ENCODE peak calls at places on chromosomes 11 and 22, in seven cellular contexts. G is uterus, C is sigmoid colon, W is heart right ventricle, O is cardiac muscle cell, N is WERI-Rb-1, Z is heart left ventricle. U is an unnamed sample.

GRCh38 chr11:34651551-34651950 is 30.7 kb downstream of the EHF start:
- DNase-seq in Z (no peak), O (peak; percentile 50), N (no peak), G (no peak), C (no peak), W (no peak), U (no peak)

GRCh38 chr11:44674809-44675208 is 52.0 kb upstream of the TSPAN18 start:
- DNase-seq in C (no peak), N (no peak), G (no peak), Z (no peak), O (no peak), W (no peak), U (no peak)

GRCh38 chr11:69696749-69697488 is 6.9 kb downstream of the FGF19 start:
- DNase-seq in Z (no peak), N (peak; percentile 64), G (no peak), C (peak; percentile 48), W (no peak), O (no peak), U (no peak)

GRCh38 chr11:115215694-115216615 is 288.3 kb downstream of the CADM1 start:
- DNase-seq in Z (no peak), G (no peak), N (peak; percentile 39), W (no peak), O (no peak), C (no peak), U (no peak)

GRCh38 chr11:114921697-114922096 is 243.4 kb downstream of the NXPE2 start:
- DNase-seq in N (no peak), W (no peak), O (no peak), Z (no peak), C (no peak), G (no peak), U (no peak)

GRCh38 chr22:22185844-22186499 is 58.6 kb upstream of the VPREB1 start:
- DNase-seq in Z (no peak), O (no peak), G (no peak), W (no peak), C (no peak), N (no peak), U (no peak)

GRCh38 chr11:132111781-132112380 is 741.5 kb downstream of the NTM start:
- DNase-seq in O (peak; percentile 92), C (no peak), Z (no peak), G (no peak), W (no peak), N (no peak), U (no peak)

GRCh38 chr11:65915821-65916251 is 3.0 kb downstream of the C11orf68 start:
- DNase-seq in N (no peak), C (peak; percentile 97), W (peak; percentile 70), Z (peak; percentile 83), O (peak; percentile 96), G (peak; percentile 94), U (peak; percentile 60)

GRCh38 chr22:46764779-46765485 is 2.5 kb downstream of the TBC1D22A start:
- DNase-seq in N (no peak), Z (no peak), G (no peak), O (no peak), W (no peak), C (no peak), U (no peak)

GRCh38 chr11:130155106-130155505 is 4.5 kb upstream of the ST14 start:
- DNase-seq in N (no peak), O (no peak), G (no peak), W (no peak), C (no peak), Z (no peak), U (no peak)

GRCh38 chr11:49851971-49852389 is 100.2 kb upstream of the OR4C13 start:
- DNase-seq in Z (no peak), O (no peak), G (no peak), N (no peak), C (no peak), W (no peak), U (no peak)

GRCh38 chr11:114343493-114343892 is 47.3 kb downstream of the NNMT start:
- DNase-seq in G (no peak), W (no peak), Z (no peak), O (no peak), N (no peak), C (no peak), U (no peak)

GRCh38 chr11:34866375-34866774 is 49.8 kb downstream of the APIP start:
- DNase-seq in N (no peak), C (no peak), W (no peak), O (peak; percentile 80), Z (no peak), G (no peak), U (no peak)

GRCh38 chr11:125871391-125872137 is 15.9 kb upstream of the HYLS1 start:
- DNase-seq in O (peak; percentile 71), W (no peak), Z (peak; percentile 29), N (peak; percentile 72), G (no peak), C (no peak), U (peak; percentile 69)

GRCh38 chr11:68354181-68354872 is 41.9 kb downstream of the LRP5 start:
- DNase-seq in W (peak; percentile 85), O (peak; percentile 97), Z (peak; percentile 92), G (peak; percentile 90), N (no peak), C (peak; percentile 97), U (peak; percentile 66)

GRCh38 chr11:833114-833791 is 501 bp downstream of the CD151 start:
- DNase-seq in Z (peak; percentile 80), O (peak; percentile 61), G (no peak), W (peak; percentile 72), C (no peak), N (no peak), U (no peak)

GRCh38 chr11:110253525-110253924 is 42.9 kb downstream of the RDX start:
- DNase-seq in Z (no peak), G (no peak), O (no peak), N (no peak), W (no peak), C (no peak), U (no peak)

GRCh38 chr11:17388609-17389204 is at the start of gene KCNJ11:
- DNase-seq in W (no peak), N (peak; percentile 52), Z (no peak), O (no peak), C (no peak), G (no peak), U (no peak)

GRCh38 chr11:104043678-104044239 is 7.3 kb downstream of the DDI1 start:
- DNase-seq in O (peak; percentile 61), C (no peak), N (peak; percentile 35), Z (no peak), W (no peak), G (no peak), U (no peak)

GRCh38 chr11:44309483-44310197 is at the start of gene ALX4:
- DNase-seq in C (no peak), N (no peak), W (peak; percentile 54), G (no peak), O (peak; percentile 34), Z (peak; percentile 62), U (peak; percentile 48)

GRCh38 chr11:41189711-41190477 is 269.6 kb downstream of the LRRC4C start:
- DNase-seq in W (no peak), O (no peak), N (no peak), C (no peak), G (no peak), Z (no peak), U (no peak)

GRCh38 chr11:72932132-72932570 is 117.9 kb downstream of the ATG16L2 start:
- DNase-seq in Z (no peak), O (peak; percentile 67), N (no peak), C (no peak), G (no peak), W (no peak), U (no peak)

GRCh38 chr11:48052183-48053040 is 72.1 kb downstream of the PTPRJ start:
- DNase-seq in G (no peak), O (peak; percentile 57), N (no peak), W (no peak), Z (peak; percentile 47), C (no peak), U (no peak)

GRCh38 chr11:95245038-95245437 is 14.0 kb upstream of the SESN3 start:
- DNase-seq in O (peak; percentile 73), W (no peak), G (no peak), N (no peak), Z (no peak), C (no peak), U (no peak)

GRCh38 chr22:30933457-30933856 is 35.1 kb downstream of the MORC2 start:
- DNase-seq in G (no peak), N (no peak), Z (no peak), C (no peak), W (no peak), O (no peak), U (no peak)

GRCh38 chr11:132444891-132445290 is 1074.5 kb downstream of the NTM start:
- DNase-seq in Z (no peak), C (no peak), O (no peak), G (no peak), N (no peak), W (no peak), U (no peak)

GRCh38 chr11:95788921-95789505 is 569 bp downstream of the FAM76B start:
- DNase-seq in C (no peak), O (peak; percentile 41), N (peak; percentile 59), W (no peak), Z (no peak), G (peak; percentile 19), U (peak; percentile 52)

DNA sequence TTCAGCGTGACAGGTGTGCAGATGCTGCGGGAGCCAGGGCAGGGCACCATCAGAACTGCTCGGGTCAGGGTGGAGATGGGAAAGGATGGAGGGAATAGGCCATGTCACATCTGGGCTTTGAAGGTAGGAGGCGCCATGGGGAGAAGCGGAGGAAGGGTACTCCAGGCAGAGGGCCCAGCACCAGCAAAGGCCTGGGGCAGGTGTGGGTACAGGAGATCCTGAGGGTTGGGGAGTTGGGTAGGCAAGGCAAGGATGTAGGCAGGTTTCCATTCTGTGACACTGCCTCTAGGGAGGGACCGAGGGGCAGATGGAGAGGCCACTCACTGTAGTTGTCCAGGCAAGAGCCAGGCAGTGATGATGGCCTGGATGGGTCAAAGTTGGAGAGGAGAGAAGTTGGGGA is 8.5 kb downstream of the EMID1 start:
- DNase-seq in O (no peak), Z (no peak), W (no peak), G (no peak), N (no peak), C (peak; percentile 21), U (no peak)
- TF ChIP-seq CTCF in O (no peak), Z (no peak), W (no peak), G (no peak), N (no peak), C (no peak), U (no peak)

DNA sequence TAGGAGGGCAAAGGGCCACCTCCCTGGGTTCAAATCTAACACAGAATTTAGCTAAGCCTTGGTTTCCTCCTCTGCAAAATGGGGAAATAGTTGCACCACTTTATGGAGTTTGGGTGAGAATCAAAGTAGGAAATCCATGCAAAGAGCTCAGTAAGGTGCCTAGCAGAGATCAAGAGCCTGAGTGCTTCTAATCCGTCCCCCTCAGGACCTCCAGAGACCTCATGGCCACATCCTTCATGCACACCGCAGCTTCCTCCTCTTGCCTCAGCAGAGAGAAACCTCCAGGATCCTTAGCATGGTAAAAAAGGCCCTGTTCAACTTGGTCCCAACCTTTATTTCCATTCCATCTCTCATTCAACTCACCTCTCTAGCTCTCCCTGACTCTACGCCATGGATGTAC is 37.8 kb upstream of the NAV2 start:
- DNase-seq in G (no peak), Z (no peak), W (no peak), N (no peak), O (no peak), C (no peak), U (no peak)
- H3K27ac ChIP-seq in G (peak overlapping the region; percentile 86), Z (peak overlapping the region; percentile 92), W (peak overlapping the region; percentile 72), N (no peak overlapping the region), O (no peak overlapping the region), C (peak overlapping the region; percentile 93), U (no peak overlapping the region)

GRCh38 chr11:2921742-2922493 is 7.3 kb downstream of the PHLDA2 start:
- DNase-seq in W (peak; percentile 14), C (no peak), O (no peak), G (no peak), N (no peak), Z (no peak), U (no peak)
- TF ChIP-seq CTCF in W (no peak), C (no peak), O (no peak), G (no peak), N (no peak), Z (no peak), U (no peak)

GRCh38 chr22:42939941-42940653 is 74.9 kb downstream of the PACSIN2 start:
- DNase-seq in Z (peak; percentile 55), W (no peak), G (no peak), O (peak; percentile 77), N (no peak), C (no peak), U (no peak)
- H3K27ac ChIP-seq in Z (peak overlapping the region; percentile 93), W (peak overlapping the region; percentile 82), G (peak overlapping the region; percentile 90), O (no peak overlapping the region), N (no peak overlapping the region), C (peak overlapping the region; percentile 94), U (peak overlapping the region; percentile 6)

U was measured in testis.